ENCODE peak calls at places on chromosome 10, in nine cellular contexts. One of them, this sample, is unnamed. For H3K4me1, the result is how much of the 10 kb centered on the place peaks cover.

GRCh38 chr10:103679096-103679790 is 176.1 kb downstream of the SH3PXD2A start:
- DNase-seq in Peyer's patch: peak
- DNase-seq in CD8-positive, alpha-beta memory T cell: no peak
- DNase-seq in hepatocyte: no peak
- DNase-seq in mesendoderm: no peak
- DNase-seq in IMR-90: peak
- DNase-seq in left ventricle myocardium inferior: no peak
- DNase-seq in prostate gland: no peak
- DNase-seq in psoas muscle: no peak
- DNase-seq in this sample: no peak

GRCh38 chr10:11249134-11249533 is 231.5 kb downstream of the CELF2 start:
- DNase-seq in Peyer's patch: no peak
- DNase-seq in CD8-positive, alpha-beta memory T cell: no peak
- DNase-seq in hepatocyte: no peak
- DNase-seq in mesendoderm: peak
- DNase-seq in IMR-90: no peak
- DNase-seq in left ventricle myocardium inferior: no peak
- DNase-seq in prostate gland: no peak
- DNase-seq in psoas muscle: no peak
- DNase-seq in this sample: no peak

GRCh38 chr10:24383681-24384106 is 174.8 kb downstream of the KIAA1217 start:
- DNase-seq in Peyer's patch: peak
- DNase-seq in CD8-positive, alpha-beta memory T cell: no peak
- DNase-seq in hepatocyte: peak
- DNase-seq in mesendoderm: peak
- DNase-seq in IMR-90: peak
- DNase-seq in left ventricle myocardium inferior: peak
- DNase-seq in prostate gland: peak
- DNase-seq in psoas muscle: peak
- DNase-seq in this sample: peak

GRCh38 chr10:84428711-84429110 is 100.3 kb downstream of the CCSER2 start:
- DNase-seq in Peyer's patch: no peak
- DNase-seq in CD8-positive, alpha-beta memory T cell: no peak
- DNase-seq in hepatocyte: no peak
- DNase-seq in mesendoderm: no peak
- DNase-seq in IMR-90: peak
- DNase-seq in left ventricle myocardium inferior: no peak
- DNase-seq in prostate gland: no peak
- DNase-seq in psoas muscle: no peak
- DNase-seq in this sample: no peak

GRCh38 chr10:48638739-48639527 is 34.1 kb upstream of the ARHGAP22 start:
- DNase-seq in Peyer's patch: no peak
- DNase-seq in CD8-positive, alpha-beta memory T cell: no peak
- DNase-seq in hepatocyte: no peak
- DNase-seq in mesendoderm: no peak
- DNase-seq in IMR-90: no peak
- DNase-seq in left ventricle myocardium inferior: no peak
- DNase-seq in prostate gland: no peak
- DNase-seq in psoas muscle: no peak
- DNase-seq in this sample: no peak

GRCh38 chr10:124561206-124561605 is 99.6 kb downstream of the LHPP start:
- DNase-seq in Peyer's patch: no peak
- DNase-seq in CD8-positive, alpha-beta memory T cell: no peak
- DNase-seq in hepatocyte: no peak
- DNase-seq in mesendoderm: no peak
- DNase-seq in IMR-90: no peak
- DNase-seq in left ventricle myocardium inferior: no peak
- DNase-seq in prostate gland: no peak
- DNase-seq in psoas muscle: no peak
- DNase-seq in this sample: no peak

GRCh38 chr10:20871970-20872369 is 25.1 kb downstream of the NEBL start:
- DNase-seq in Peyer's patch: no peak
- DNase-seq in CD8-positive, alpha-beta memory T cell: no peak
- DNase-seq in hepatocyte: no peak
- DNase-seq in mesendoderm: no peak
- DNase-seq in IMR-90: no peak
- DNase-seq in left ventricle myocardium inferior: no peak
- DNase-seq in prostate gland: no peak
- DNase-seq in psoas muscle: no peak
- DNase-seq in this sample: no peak

GRCh38 chr10:102651455-102652169 is 7.3 kb downstream of the TRIM8 start:
- DNase-seq in Peyer's patch: no peak
- DNase-seq in CD8-positive, alpha-beta memory T cell: no peak
- DNase-seq in hepatocyte: no peak
- DNase-seq in mesendoderm: no peak
- DNase-seq in IMR-90: no peak
- DNase-seq in left ventricle myocardium inferior: no peak
- DNase-seq in prostate gland: no peak
- DNase-seq in psoas muscle: peak
- DNase-seq in this sample: no peak

GRCh38 chr10:18566177-18566576 is 85.2 kb downstream of the NSUN6 start:
- DNase-seq in Peyer's patch: no peak
- DNase-seq in CD8-positive, alpha-beta memory T cell: no peak
- DNase-seq in hepatocyte: no peak
- DNase-seq in mesendoderm: no peak
- DNase-seq in IMR-90: no peak
- DNase-seq in left ventricle myocardium inferior: no peak
- DNase-seq in prostate gland: no peak
- DNase-seq in psoas muscle: no peak
- DNase-seq in this sample: no peak

GRCh38 chr10:97713351-97713827 is at the start of gene MARVELD1:
- DNase-seq in Peyer's patch: no peak
- DNase-seq in CD8-positive, alpha-beta memory T cell: no peak
- DNase-seq in hepatocyte: peak
- DNase-seq in mesendoderm: peak
- DNase-seq in IMR-90: peak
- DNase-seq in left ventricle myocardium inferior: peak
- DNase-seq in prostate gland: peak
- DNase-seq in psoas muscle: peak
- DNase-seq in this sample: peak

GRCh38 chr10:111999915-112000302 is 183.7 kb downstream of the GPAM start:
- DNase-seq in Peyer's patch: no peak
- DNase-seq in CD8-positive, alpha-beta memory T cell: no peak
- DNase-seq in hepatocyte: no peak
- DNase-seq in mesendoderm: peak
- DNase-seq in IMR-90: no peak
- DNase-seq in left ventricle myocardium inferior: no peak
- DNase-seq in prostate gland: no peak
- DNase-seq in psoas muscle: no peak
- DNase-seq in this sample: no peak

GRCh38 chr10:28381903-28382347 is 79.1 kb upstream of the MPP7 start:
- DNase-seq in Peyer's patch: peak
- DNase-seq in CD8-positive, alpha-beta memory T cell: peak
- DNase-seq in hepatocyte: peak
- DNase-seq in mesendoderm: peak
- DNase-seq in IMR-90: peak
- DNase-seq in left ventricle myocardium inferior: peak
- DNase-seq in prostate gland: peak
- DNase-seq in psoas muscle: peak
- DNase-seq in this sample: peak

GRCh38 chr10:100535715-100536353 is at the start of gene HIF1AN:
- DNase-seq in Peyer's patch: peak
- DNase-seq in CD8-positive, alpha-beta memory T cell: peak
- DNase-seq in hepatocyte: peak
- DNase-seq in mesendoderm: peak
- DNase-seq in IMR-90: peak
- DNase-seq in left ventricle myocardium inferior: peak
- DNase-seq in prostate gland: peak
- DNase-seq in psoas muscle: peak
- DNase-seq in this sample: peak

GRCh38 chr10:109892087-109892486 is 31.2 kb downstream of the XPNPEP1 start:
- DNase-seq in Peyer's patch: no peak
- DNase-seq in CD8-positive, alpha-beta memory T cell: no peak
- DNase-seq in hepatocyte: no peak
- DNase-seq in mesendoderm: no peak
- DNase-seq in IMR-90: no peak
- DNase-seq in left ventricle myocardium inferior: no peak
- DNase-seq in prostate gland: no peak
- DNase-seq in psoas muscle: no peak
- DNase-seq in this sample: no peak

GRCh38 chr10:109893371-109893770 is 29.9 kb downstream of the XPNPEP1 start:
- DNase-seq in Peyer's patch: no peak
- DNase-seq in CD8-positive, alpha-beta memory T cell: no peak
- DNase-seq in hepatocyte: no peak
- DNase-seq in mesendoderm: no peak
- DNase-seq in IMR-90: no peak
- DNase-seq in left ventricle myocardium inferior: no peak
- DNase-seq in prostate gland: no peak
- DNase-seq in psoas muscle: no peak
- DNase-seq in this sample: no peak

GRCh38 chr10:109892885-109893284 is 30.4 kb downstream of the XPNPEP1 start:
- DNase-seq in Peyer's patch: no peak
- DNase-seq in CD8-positive, alpha-beta memory T cell: no peak
- DNase-seq in hepatocyte: peak
- DNase-seq in mesendoderm: no peak
- DNase-seq in IMR-90: no peak
- DNase-seq in left ventricle myocardium inferior: no peak
- DNase-seq in prostate gland: no peak
- DNase-seq in psoas muscle: peak
- DNase-seq in this sample: no peak

GRCh38 chr10:109889867-109890266 is 33.4 kb downstream of the XPNPEP1 start:
- DNase-seq in Peyer's patch: no peak
- DNase-seq in CD8-positive, alpha-beta memory T cell: no peak
- DNase-seq in hepatocyte: no peak
- DNase-seq in mesendoderm: no peak
- DNase-seq in IMR-90: peak
- DNase-seq in left ventricle myocardium inferior: no peak
- DNase-seq in prostate gland: no peak
- DNase-seq in psoas muscle: no peak
- DNase-seq in this sample: no peak

GRCh38 chr10:109891105-109891504 is 32.2 kb downstream of the XPNPEP1 start:
- DNase-seq in Peyer's patch: no peak
- DNase-seq in CD8-positive, alpha-beta memory T cell: no peak
- DNase-seq in hepatocyte: no peak
- DNase-seq in mesendoderm: no peak
- DNase-seq in IMR-90: peak
- DNase-seq in left ventricle myocardium inferior: no peak
- DNase-seq in prostate gland: no peak
- DNase-seq in psoas muscle: no peak
- DNase-seq in this sample: no peak
- H3K4me1 ChIP-seq in Peyer's patch: under half
- H3K4me1 ChIP-seq in CD8-positive, alpha-beta memory T cell: under half
- H3K4me1 ChIP-seq in hepatocyte: under half
- H3K4me1 ChIP-seq in mesendoderm: under half
- H3K4me1 ChIP-seq in IMR-90: under half
- H3K4me1 ChIP-seq in left ventricle myocardium inferior: half or more
- H3K4me1 ChIP-seq in prostate gland: under half
- H3K4me1 ChIP-seq in psoas muscle: under half
- H3K4me1 ChIP-seq in this sample: under half

DNA sequence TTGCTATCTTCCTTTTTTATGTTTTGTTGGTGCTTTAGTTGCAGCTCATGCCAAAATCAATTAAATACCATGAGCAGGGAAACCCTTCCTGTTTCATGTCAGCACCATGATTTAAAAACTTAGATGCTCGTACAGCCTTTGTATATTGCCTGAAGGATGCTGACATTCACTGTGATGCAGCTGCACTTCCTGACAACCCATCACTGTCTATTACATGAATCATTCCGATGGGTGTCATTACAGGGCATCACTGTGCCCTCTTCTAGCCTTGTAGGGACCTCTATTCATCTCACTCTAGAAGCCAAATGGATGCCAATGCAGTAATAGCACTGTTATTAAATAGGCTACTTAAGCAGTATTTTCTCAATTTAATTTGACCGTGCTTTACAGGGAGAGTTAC is 18.3 kb upstream of the ITGB1 start:
- DNase-seq in Peyer's patch: no peak
- DNase-seq in CD8-positive, alpha-beta memory T cell: no peak
- DNase-seq in hepatocyte: no peak
- DNase-seq in mesendoderm: no peak
- DNase-seq in IMR-90: no peak
- DNase-seq in left ventricle myocardium inferior: no peak
- DNase-seq in prostate gland: no peak
- DNase-seq in psoas muscle: no peak
- DNase-seq in this sample: no peak
- H3K4me1 ChIP-seq in Peyer's patch: under half
- H3K4me1 ChIP-seq in CD8-positive, alpha-beta memory T cell: under half
- H3K4me1 ChIP-seq in hepatocyte: under half
- H3K4me1 ChIP-seq in mesendoderm: under half
- H3K4me1 ChIP-seq in IMR-90: under half
- H3K4me1 ChIP-seq in left ventricle myocardium inferior: under half
- H3K4me1 ChIP-seq in prostate gland: under half
- H3K4me1 ChIP-seq in psoas muscle: under half
- H3K4me1 ChIP-seq in this sample: under half

DNA sequence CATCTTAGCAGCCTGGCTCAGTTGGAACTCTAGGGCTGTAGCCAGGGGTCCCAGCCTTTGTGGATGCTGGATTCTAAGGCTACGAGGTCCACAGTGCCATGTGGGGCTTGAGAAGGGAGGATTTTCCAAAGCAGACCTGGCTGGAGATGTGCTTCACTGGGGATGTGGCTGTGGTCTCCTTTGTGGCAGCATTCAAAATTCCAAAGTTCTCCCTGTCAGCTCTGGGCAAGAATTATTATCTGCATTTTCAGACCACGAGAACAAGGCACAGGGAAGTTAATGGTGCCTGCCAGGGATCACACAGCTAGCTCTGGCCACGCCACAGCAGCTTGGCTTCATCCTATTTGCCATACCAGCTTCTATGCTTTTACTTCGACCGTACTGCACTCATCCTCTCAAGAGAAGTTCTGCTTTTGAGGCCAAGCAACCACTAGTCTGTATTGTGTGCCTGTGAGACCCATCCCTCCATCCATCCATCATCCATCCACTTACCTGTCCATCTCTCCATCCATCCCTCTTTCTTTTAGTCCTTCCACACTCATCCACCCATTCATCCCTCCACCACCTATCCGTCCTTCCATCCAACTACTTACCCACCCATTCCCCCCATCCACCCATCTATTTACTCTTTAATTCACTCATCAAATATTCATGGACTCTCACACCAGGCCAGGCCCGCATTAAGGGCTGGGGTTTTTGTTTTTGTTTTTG is 71.5 kb downstream of the ZMIZ1 start:
- DNase-seq in Peyer's patch: no peak
- DNase-seq in CD8-positive, alpha-beta memory T cell: no peak
- DNase-seq in hepatocyte: no peak
- DNase-seq in mesendoderm: no peak
- DNase-seq in IMR-90: no peak
- DNase-seq in left ventricle myocardium inferior: no peak
- DNase-seq in prostate gland: no peak
- DNase-seq in psoas muscle: no peak
- DNase-seq in this sample: no peak
- H3K4me1 ChIP-seq in Peyer's patch: under half
- H3K4me1 ChIP-seq in CD8-positive, alpha-beta memory T cell: half or more
- H3K4me1 ChIP-seq in hepatocyte: under half
- H3K4me1 ChIP-seq in mesendoderm: under half
- H3K4me1 ChIP-seq in IMR-90: half or more
- H3K4me1 ChIP-seq in left ventricle myocardium inferior: half or more
- H3K4me1 ChIP-seq in prostate gland: under half
- H3K4me1 ChIP-seq in psoas muscle: half or more
- H3K4me1 ChIP-seq in this sample: under half

DNA sequence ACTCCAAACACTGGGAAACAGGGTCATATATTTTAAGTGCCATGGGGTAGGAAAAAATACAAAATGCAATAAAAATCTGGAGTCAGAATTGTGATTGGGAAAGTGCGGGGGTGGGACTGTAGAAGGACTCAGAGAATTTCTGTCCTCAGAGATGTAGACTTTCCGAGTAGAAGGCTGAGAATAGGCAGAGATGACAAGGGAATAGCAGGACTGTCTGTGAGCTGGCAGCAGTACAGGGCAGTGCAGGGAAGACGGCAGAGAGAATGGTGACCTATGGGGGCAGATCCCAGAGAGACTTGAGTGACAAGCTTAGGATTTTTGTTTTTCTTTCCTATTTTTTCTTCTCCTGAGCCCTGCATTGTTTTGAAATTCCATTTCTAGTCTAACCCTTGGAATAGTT is 127.6 kb downstream of the SLC16A9 start:
- DNase-seq in Peyer's patch: no peak
- DNase-seq in CD8-positive, alpha-beta memory T cell: no peak
- DNase-seq in hepatocyte: no peak
- DNase-seq in mesendoderm: no peak
- DNase-seq in IMR-90: no peak
- DNase-seq in left ventricle myocardium inferior: peak
- DNase-seq in prostate gland: no peak
- DNase-seq in psoas muscle: no peak
- DNase-seq in this sample: no peak
- H3K4me1 ChIP-seq in Peyer's patch: under half
- H3K4me1 ChIP-seq in CD8-positive, alpha-beta memory T cell: under half
- H3K4me1 ChIP-seq in hepatocyte: under half
- H3K4me1 ChIP-seq in mesendoderm: under half
- H3K4me1 ChIP-seq in IMR-90: under half
- H3K4me1 ChIP-seq in left ventricle myocardium inferior: under half
- H3K4me1 ChIP-seq in prostate gland: under half
- H3K4me1 ChIP-seq in psoas muscle: under half
- H3K4me1 ChIP-seq in this sample: under half